ENCODE peak calls at places on chromosomes 3 and 15, in seven cellular contexts. B is neuronal stem cell, N is IMR-90, I is H9, Y is trophoblast cell, G is mesendoderm, R is H1. L is an unnamed sample.

GRCh38 chr3:129558772-129559564 is 16.0 kb downstream of the H1-8 start:
- DNase-seq in R (no peak), G (peak; percentile 36), N (peak; percentile 74), B (no peak), I (no peak), Y (no peak), L (peak; percentile 87)

GRCh38 chr3:13788522-13789424 is 91.1 kb downstream of the WNT7A start:
- DNase-seq in I (no peak), N (no peak), R (no peak), B (no peak), G (peak; percentile 53), Y (no peak), L (no peak)

GRCh38 chr15:89395996-89396395 is 61.4 kb upstream of the POLG start:
- DNase-seq in N (no peak), Y (no peak), B (no peak), I (no peak), G (no peak), R (no peak), L (no peak)

GRCh38 chr3:188266581-188267274 is 112.8 kb downstream of the LPP start:
- DNase-seq in R (no peak), B (no peak), N (peak; percentile 86), G (no peak), I (no peak), Y (peak; percentile 98), L (peak; percentile 89)

GRCh38 chr3:135800071-135800549 is 165.4 kb upstream of the PPP2R3A start:
- DNase-seq in N (no peak), Y (no peak), R (no peak), G (no peak), I (no peak), B (no peak), L (no peak)

GRCh38 chr3:186406669-186407635 is 44.9 kb upstream of the DGKG start:
- DNase-seq in Y (no peak), I (no peak), N (no peak), G (no peak), B (no peak), R (no peak), L (no peak)

GRCh38 chr3:158559504-158559903 is 11.5 kb upstream of the MLF1 start:
- DNase-seq in I (no peak), R (no peak), Y (no peak), G (no peak), N (no peak), B (no peak), L (no peak)

GRCh38 chr3:103195201-103195600 is 760.4 kb downstream of the ZPLD1 start:
- DNase-seq in B (no peak), I (no peak), G (no peak), N (no peak), Y (no peak), R (no peak), L (no peak)

GRCh38 chr15:73346735-73347312 is 21.9 kb downstream of the HCN4 start:
- DNase-seq in I (peak; percentile 81), G (peak; percentile 74), B (peak; percentile 74), Y (peak; percentile 81), R (peak; percentile 91), N (peak; percentile 20), L (peak; percentile 42)

DNA sequence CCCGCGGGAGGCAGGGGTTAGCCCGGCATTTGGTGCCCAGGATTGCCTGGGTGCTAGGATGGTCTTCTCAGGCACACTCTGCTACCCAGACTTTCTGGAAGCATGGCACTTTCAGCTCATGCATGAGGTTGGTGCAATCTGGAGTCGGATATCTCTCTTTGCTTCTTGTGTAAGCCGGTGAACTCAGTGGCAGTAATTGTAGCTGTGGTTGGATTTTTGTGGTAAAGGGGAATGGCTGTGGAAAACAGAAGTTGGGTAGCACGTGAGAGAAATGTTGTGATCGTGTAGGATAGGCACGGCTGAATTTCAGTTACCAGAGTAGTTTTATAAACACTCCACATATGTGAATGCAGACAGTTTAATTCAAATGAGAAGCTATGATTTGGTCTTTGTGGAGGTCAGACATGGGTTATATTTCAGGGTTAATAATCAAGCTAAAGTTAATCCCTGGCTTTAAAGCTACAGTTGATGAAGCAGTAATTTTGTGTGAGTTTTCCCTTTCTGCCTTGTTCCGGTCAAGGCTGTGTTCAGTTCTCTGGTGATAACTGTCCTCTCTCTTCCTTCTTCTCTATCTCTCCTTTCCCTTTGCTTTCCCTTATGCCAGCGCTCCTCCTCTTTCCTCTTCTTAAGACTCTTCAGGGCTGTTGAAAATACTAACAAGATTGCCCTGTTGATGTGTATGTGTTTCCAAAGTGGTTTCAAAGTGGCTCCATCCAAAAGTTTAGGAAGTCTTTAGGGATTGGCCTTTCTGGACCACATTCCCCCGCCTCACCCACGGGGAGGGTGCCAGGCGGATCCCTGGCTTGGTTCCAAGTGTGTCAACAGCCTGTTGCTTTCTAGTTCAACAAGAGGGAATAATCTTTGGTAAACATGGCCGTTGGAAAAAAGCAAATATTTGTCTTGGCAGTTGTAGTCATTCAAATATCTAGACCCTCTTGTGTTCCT is 404.6 kb upstream of the C2CD4B start:
- DNase-seq in Y (no peak), B (no peak), N (peak; percentile 96), I (no peak), R (no peak), G (no peak), L (peak; percentile 86)
- H4K8ac ChIP-seq in Y (no peak overlapping the region), B (no peak overlapping the region), N (no peak overlapping the region), I (no peak overlapping the region), R (no peak overlapping the region), G (no peak overlapping the region), L (no peak overlapping the region)

GRCh38 chr3:23461069-23461468 is 257.9 kb downstream of the UBE2E2 start:
- DNase-seq in N (peak; percentile 15), G (no peak), I (no peak), Y (no peak), R (no peak), B (no peak), L (no peak)

GRCh38 chr3:23457697-23458096 is 254.6 kb downstream of the UBE2E2 start:
- DNase-seq in N (no peak), B (no peak), G (no peak), R (no peak), I (no peak), Y (no peak), L (no peak)

GRCh38 chr3:23455775-23456174 is 252.6 kb downstream of the UBE2E2 start:
- DNase-seq in N (peak; percentile 88), B (no peak), I (no peak), R (no peak), Y (no peak), G (no peak), L (peak; percentile 6)

GRCh38 chr3:23459915-23460546 is 256.9 kb downstream of the UBE2E2 start:
- DNase-seq in N (no peak), R (no peak), I (no peak), Y (no peak), B (no peak), G (no peak), L (no peak)

DNA sequence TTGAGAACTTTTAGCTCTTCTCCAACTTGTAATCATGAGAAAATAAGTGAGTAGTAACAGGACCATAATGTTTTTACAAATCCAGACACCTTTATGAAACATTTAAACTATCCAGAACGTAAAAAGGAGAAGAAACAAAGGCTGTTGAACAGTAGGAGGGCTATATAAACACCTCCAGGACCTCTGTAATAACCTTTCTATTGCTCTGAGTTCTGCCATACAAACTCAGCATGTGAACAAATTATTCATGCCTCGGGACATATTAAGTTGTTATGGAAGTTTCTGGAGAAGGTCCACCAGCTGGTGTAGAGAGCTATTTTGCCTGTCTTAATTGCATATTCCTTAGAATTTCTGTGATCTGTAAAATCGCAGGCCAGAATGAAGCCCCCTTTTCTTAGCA is 256.3 kb downstream of the UBE2E2 start:
- DNase-seq in Y (no peak), I (no peak), B (no peak), R (no peak), G (no peak), N (no peak), L (no peak)
- H4K8ac ChIP-seq in Y (no peak overlapping the region), I (no peak overlapping the region), B (no peak overlapping the region), R (no peak overlapping the region), G (no peak overlapping the region), N (no peak overlapping the region), L (no peak overlapping the region)

GRCh38 chr3:180290300-180290699 is 253.6 kb upstream of the PEX5L start:
- DNase-seq in G (no peak), R (no peak), N (no peak), Y (no peak), I (no peak), B (no peak), L (no peak)
- H4K8ac ChIP-seq in G (no peak overlapping the region), R (no peak overlapping the region), N (no peak overlapping the region), Y (no peak overlapping the region), I (no peak overlapping the region), B (no peak overlapping the region), L (no peak overlapping the region)

DNA sequence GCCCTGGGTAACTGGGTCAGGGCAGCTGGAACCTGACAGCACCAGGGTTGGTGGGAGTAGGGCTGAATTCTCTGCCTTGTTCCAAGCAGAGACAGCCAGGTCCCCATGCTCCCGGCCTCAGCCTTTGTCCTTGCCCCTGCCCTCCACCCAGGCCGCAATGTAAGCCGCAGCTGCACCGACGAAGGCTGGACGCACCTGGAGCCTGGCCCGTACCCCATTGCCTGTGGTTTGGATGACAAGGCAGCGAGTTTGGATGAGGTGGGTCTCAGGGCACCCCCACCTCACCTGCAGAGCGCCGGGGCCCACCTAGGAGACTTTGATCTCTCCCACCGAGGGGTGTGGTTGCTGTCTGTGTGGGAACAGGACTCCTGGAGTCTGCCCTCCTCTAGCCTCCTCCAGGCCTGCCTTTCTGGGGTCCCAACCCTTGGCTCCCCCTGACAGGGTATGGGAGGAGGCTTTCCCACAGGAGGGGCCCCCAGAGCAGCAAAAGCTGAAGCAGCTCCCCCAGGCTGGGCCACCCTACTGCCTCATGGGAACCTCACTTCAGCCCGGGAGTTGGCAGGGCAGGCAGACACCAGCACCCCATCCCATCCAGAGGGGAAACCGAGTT is 23.4 kb downstream of the VIPR1 start:
- DNase-seq in Y (no peak), I (no peak), B (no peak), G (no peak), R (no peak), N (no peak), L (no peak)
- H4K8ac ChIP-seq in Y (no peak overlapping the region), I (no peak overlapping the region), B (no peak overlapping the region), G (no peak overlapping the region), R (no peak overlapping the region), N (no peak overlapping the region), L (no peak overlapping the region)

DNA sequence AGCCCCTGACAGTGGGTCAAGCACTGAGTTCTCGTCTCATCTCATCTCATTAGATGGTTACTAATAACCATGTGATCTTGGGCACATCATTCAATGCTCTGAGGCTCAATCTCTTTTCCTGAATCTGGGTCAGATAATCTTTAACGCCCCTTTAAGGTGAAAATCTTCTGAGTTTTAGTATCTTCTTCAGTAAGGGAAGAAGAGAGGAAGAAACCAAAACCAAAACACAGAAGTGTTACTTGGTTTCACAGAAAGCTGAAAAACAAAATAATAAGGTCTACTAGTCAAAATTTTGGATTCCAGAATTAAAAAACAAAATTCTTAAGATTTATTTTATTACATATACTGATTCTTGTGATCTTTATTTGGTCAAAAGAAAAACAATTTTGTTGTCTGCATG is 78.2 kb downstream of the CLASP2 start:
- DNase-seq in N (no peak), I (no peak), B (no peak), Y (no peak), G (no peak), R (no peak), L (no peak)
- H4K8ac ChIP-seq in N (no peak overlapping the region), I (no peak overlapping the region), B (no peak overlapping the region), Y (no peak overlapping the region), G (no peak overlapping the region), R (no peak overlapping the region), L (no peak overlapping the region)

L was measured in mesenchymal stem cell.